ENCODE peak calls at places on chromosomes 11 and 22, in seven cellular contexts. J, X, T, E, L, K and S are unnamed samples.

GRCh38 chr11:57174656-57175055 is 7.1 kb upstream of the LRRC55 start:
- DNase-seq in J (no peak), X (no peak), T (no peak), E (no peak), L (no peak), K (no peak), S (no peak)

GRCh38 chr11:120594746-120595145 is 83.2 kb downstream of the GRIK4 start:
- DNase-seq in J (no peak), X (peak), T (no peak), E (no peak), L (no peak), K (no peak), S (no peak)

GRCh38 chr22:45968003-45968650 is 8.8 kb downstream of the WNT7B start:
- DNase-seq in J (no peak), X (no peak), T (no peak), E (no peak), L (no peak), K (no peak), S (no peak)

GRCh38 chr11:57001674-57002401 is 13.1 kb downstream of the OR5AK2 start:
- DNase-seq in J (no peak), X (no peak), T (no peak), E (peak), L (no peak), K (no peak), S (no peak)

GRCh38 chr22:30858976-30859713 is 109.4 kb downstream of the MORC2 start:
- DNase-seq in J (no peak), X (peak), T (no peak), E (no peak), L (no peak), K (no peak), S (peak)

GRCh38 chr11:2911088-2912037 is 17.9 kb downstream of the PHLDA2 start:
- DNase-seq in J (no peak), X (no peak), T (no peak), E (no peak), L (no peak), K (no peak), S (no peak)

GRCh38 chr11:86696004-86696403 is 23.6 kb upstream of the ME3 start:
- DNase-seq in J (no peak), X (no peak), T (no peak), E (no peak), L (peak), K (no peak), S (no peak)

GRCh38 chr11:112173152-112173551 is 2.2 kb upstream of the BCO2 start:
- DNase-seq in J (no peak), X (no peak), T (no peak), E (no peak), L (no peak), K (no peak), S (no peak)

GRCh38 chr11:36014499-36014898 is 70.6 kb downstream of the LDLRAD3 start:
- DNase-seq in J (no peak), X (no peak), T (no peak), E (no peak), L (no peak), K (no peak), S (no peak)

GRCh38 chr11:108324587-108324986 is 101.7 kb downstream of the ATM start:
- DNase-seq in J (no peak), X (no peak), T (no peak), E (no peak), L (no peak), K (no peak), S (no peak)

GRCh38 chr11:67638535-67639437 is 777 bp downstream of the TBX10 start:
- DNase-seq in J (no peak), X (no peak), T (peak), E (no peak), L (no peak), K (no peak), S (no peak)

GRCh38 chr11:13119361-13119760 is 110.2 kb downstream of the RASSF10 start:
- DNase-seq in J (no peak), X (no peak), T (no peak), E (no peak), L (no peak), K (no peak), S (no peak)

GRCh38 chr11:70577258-70577603 is 178.9 kb downstream of the CTTN start:
- DNase-seq in J (no peak), X (peak), T (peak), E (no peak), L (no peak), K (no peak), S (no peak)

GRCh38 chr11:12810497-12810896 is 136.3 kb downstream of the TEAD1 start:
- DNase-seq in J (no peak), X (no peak), T (no peak), E (no peak), L (no peak), K (no peak), S (no peak)

GRCh38 chr11:60871378-60872061 is 4.2 kb downstream of the ZP1 start:
- DNase-seq in J (no peak), X (peak), T (peak), E (no peak), L (no peak), K (no peak), S (peak)

GRCh38 chr11:18012314-18012905 is 437 bp downstream of the SERGEF start:
- DNase-seq in J (peak), X (no peak), T (peak), E (peak), L (peak), K (peak), S (peak)

GRCh38 chr11:18011633-18012313 is 1.1 kb downstream of the SERGEF start:
- DNase-seq in J (no peak), X (peak), T (no peak), E (no peak), L (peak), K (peak), S (no peak)

GRCh38 chr11:18013790-18014507 is 1.1 kb upstream of the SERGEF start:
- DNase-seq in J (peak), X (no peak), T (no peak), E (peak), L (no peak), K (no peak), S (no peak)

GRCh38 chr11:18014876-18015275 is 2.0 kb upstream of the SERGEF start:
- DNase-seq in J (no peak), X (no peak), T (no peak), E (no peak), L (no peak), K (no peak), S (no peak)

GRCh38 chr11:18012906-18013781 is at the start of gene SERGEF:
- DNase-seq in J (peak), X (peak), T (peak), E (peak), L (peak), K (peak), S (peak)
- TF ChIP-seq POLR2AphosphoS5 in J (peak), X (peak), T (peak), E (peak), L (peak), K (peak), S (peak)

DNA sequence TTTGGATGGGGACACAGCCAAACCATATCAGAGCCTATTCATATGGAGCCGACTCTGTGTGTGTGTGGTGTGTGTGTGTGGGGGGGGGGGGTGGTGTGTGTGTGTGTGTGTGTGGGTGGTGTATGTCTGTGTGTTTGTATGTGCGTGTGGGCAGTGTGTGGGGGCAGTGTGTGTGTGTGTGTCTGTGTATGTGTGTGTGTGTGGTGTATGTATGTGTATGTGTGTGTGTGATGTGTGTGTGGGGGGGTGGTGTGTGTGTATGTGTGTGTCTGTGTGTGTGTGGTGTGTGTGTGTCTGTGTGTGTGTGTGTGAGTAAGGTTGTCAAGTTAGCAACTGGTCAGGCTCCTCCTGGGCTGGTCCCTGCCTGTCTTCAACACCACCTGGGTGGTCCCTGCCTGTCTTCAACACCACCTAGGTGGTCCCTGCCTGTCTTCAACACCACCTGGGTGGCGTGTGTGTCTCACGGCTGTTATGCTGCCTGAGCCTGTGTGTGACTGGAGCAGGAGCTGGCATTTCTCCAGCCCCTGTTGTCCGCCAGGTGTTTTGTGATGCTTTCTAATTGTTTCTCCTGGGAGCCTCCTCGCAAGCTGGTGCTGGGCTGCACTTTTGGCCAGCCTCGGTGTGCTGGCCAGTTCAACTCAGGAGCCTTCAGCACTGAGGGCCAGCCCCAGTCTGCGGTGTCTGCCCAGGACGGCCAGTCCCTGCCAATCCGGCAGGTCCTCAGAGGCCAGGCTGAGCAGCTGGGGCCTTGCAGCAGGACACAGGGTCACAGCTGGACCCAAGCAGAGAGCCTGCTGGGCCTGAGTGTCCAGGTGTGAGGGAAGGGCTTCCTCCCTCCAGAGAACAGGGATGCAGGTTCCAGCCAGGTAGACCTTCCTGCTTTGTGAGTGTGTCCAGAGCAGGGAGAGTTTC is 21.5 kb upstream of the PVALB start:
- DNase-seq in J (no peak), X (no peak), T (no peak), E (no peak), L (no peak), K (no peak), S (no peak)
- H3K4me3 ChIP-seq in J (no peak), X (no peak), T (no peak), E (no peak), L (no peak), K (no peak), S (no peak)

GRCh38 chr22:26635117-26635516 is 13.4 kb downstream of the CRYBA4 start:
- DNase-seq in J (no peak), X (no peak), T (no peak), E (no peak), L (no peak), K (no peak), S (no peak)
- TF ChIP-seq POLR2AphosphoS5 in J (no peak), X (no peak), T (no peak), E (no peak), L (no peak), K (no peak), S (no peak)

DNA sequence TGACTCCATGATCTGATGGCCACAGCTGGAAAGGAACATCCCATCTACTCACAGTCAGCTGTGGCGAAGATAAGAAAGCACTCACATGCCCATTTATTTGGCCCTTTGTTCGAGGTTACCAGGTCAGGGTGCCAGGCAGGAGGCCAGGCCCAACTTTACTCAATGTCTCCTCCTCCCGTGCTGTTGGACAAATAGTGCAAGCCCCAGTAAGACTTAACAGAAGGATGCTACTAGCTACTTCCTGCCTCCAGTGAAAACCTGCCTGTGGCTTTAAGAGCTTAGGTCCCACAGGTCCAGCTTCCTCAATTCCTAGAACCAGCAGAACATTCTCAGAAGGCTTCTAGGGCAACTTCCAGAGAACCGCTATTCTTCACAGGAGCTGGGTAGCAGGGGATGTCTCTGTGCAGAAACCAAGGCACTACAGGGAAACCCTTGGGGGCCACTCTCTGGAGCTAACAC is 12.9 kb upstream of the CRY2 start:
- DNase-seq in J (no peak), X (no peak), T (no peak), E (no peak), L (no peak), K (no peak), S (peak)
- H3K4me3 ChIP-seq in J (no peak), X (no peak), T (no peak), E (no peak), L (no peak), K (no peak), S (no peak)

GRCh38 chr11:122815900-122816299 is 22.4 kb upstream of the CRTAM start:
- DNase-seq in J (peak), X (no peak), T (no peak), E (no peak), L (no peak), K (no peak), S (no peak)
- TF ChIP-seq POLR2AphosphoS5 in J (no peak), X (no peak), T (no peak), E (no peak), L (no peak), K (no peak), S (no peak)

GRCh38 chr22:37427128-37427710 is at the start of gene ELFN2:
- DNase-seq in J (no peak), X (no peak), T (no peak), E (peak), L (no peak), K (no peak), S (peak)
- H3K4me3 ChIP-seq in J (peak), X (peak), T (no peak), E (peak), L (peak), K (peak), S (peak)

GRCh38 chr11:33377852-33378385 is 120.7 kb downstream of the HIPK3 start:
- DNase-seq in J (no peak), X (no peak), T (no peak), E (no peak), L (no peak), K (no peak), S (no peak)

GRCh38 chr11:33376331-33377099 is 119.3 kb downstream of the HIPK3 start:
- DNase-seq in J (no peak), X (no peak), T (no peak), E (peak), L (no peak), K (no peak), S (no peak)

GRCh38 chr11:33377100-33377851 is 120.1 kb downstream of the HIPK3 start:
- DNase-seq in J (no peak), X (no peak), T (no peak), E (no peak), L (no peak), K (no peak), S (no peak)

GRCh38 chr11:33375236-33375635 is 118.1 kb downstream of the HIPK3 start:
- DNase-seq in J (no peak), X (no peak), T (no peak), E (peak), L (no peak), K (no peak), S (no peak)

DNA sequence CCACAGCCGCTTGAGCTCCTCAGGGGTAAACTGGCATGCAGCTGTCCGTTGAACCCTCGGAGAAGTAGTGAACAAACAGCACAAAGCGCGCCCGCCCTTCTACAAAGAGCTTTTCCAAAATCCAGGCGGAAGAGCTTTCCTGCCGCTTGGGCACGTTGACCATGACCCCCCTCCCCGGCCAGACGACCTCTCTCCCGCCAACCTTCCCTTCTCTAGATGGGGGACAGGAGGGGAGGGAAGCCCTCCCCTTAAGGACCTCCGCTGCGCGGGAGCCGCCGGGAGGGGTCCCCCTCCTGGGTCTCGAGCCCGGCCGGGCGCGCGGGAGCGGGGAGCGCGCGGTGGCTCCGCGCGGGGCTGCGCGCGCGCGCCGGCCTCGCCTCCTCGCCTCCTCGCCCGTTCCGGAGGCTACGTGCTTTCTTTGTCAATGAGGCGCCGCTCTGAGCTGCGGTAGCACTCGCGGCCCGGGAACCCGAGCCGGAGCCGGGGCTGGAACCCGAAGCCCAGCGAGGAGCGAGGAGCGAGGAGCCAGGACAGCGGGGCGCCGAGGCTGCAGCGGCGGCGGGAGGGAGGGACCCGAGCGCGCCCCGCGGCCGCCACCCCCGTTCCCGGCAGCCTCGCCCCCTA is 118.6 kb downstream of the HIPK3 start:
- DNase-seq in J (no peak), X (no peak), T (no peak), E (peak), L (no peak), K (no peak), S (no peak)
- TF ChIP-seq POLR2AphosphoS5 in J (no peak), X (no peak), T (no peak), E (no peak), L (no peak), K (no peak), S (no peak)

GRCh38 chr11:69122337-69122641 is 33.4 kb upstream of the SMIM38 start:
- DNase-seq in J (no peak), X (peak), T (no peak), E (peak), L (no peak), K (no peak), S (no peak)

GRCh38 chr11:69123593-69124545 is 31.9 kb upstream of the SMIM38 start:
- DNase-seq in J (no peak), X (peak), T (no peak), E (peak), L (no peak), K (no peak), S (no peak)

GRCh38 chr11:69121021-69121420 is 34.7 kb upstream of the SMIM38 start:
- DNase-seq in J (no peak), X (peak), T (no peak), E (no peak), L (no peak), K (no peak), S (no peak)

GRCh38 chr11:69121621-69122336 is 34.0 kb upstream of the SMIM38 start:
- DNase-seq in J (no peak), X (peak), T (no peak), E (no peak), L (no peak), K (no peak), S (no peak)

GRCh38 chr11:69122642-69123431 is 32.9 kb upstream of the SMIM38 start:
- DNase-seq in J (peak), X (peak), T (no peak), E (peak), L (peak), K (peak), S (peak)
- H3K4me3 ChIP-seq in J (no peak), X (no peak), T (no peak), E (peak), L (peak), K (no peak), S (no peak)

GRCh38 chr11:92834296-92835020 is 135.0 kb upstream of the MTNR1B start:
- DNase-seq in J (no peak), X (no peak), T (no peak), E (no peak), L (no peak), K (no peak), S (no peak)

GRCh38 chr11:92838655-92839334 is 130.7 kb upstream of the MTNR1B start:
- DNase-seq in J (no peak), X (no peak), T (no peak), E (peak), L (no peak), K (no peak), S (no peak)

GRCh38 chr11:92841719-92842118 is 127.7 kb upstream of the MTNR1B start:
- DNase-seq in J (no peak), X (no peak), T (no peak), E (no peak), L (no peak), K (no peak), S (no peak)

GRCh38 chr11:92839450-92839849 is 130.0 kb upstream of the MTNR1B start:
- DNase-seq in J (no peak), X (no peak), T (no peak), E (no peak), L (no peak), K (no peak), S (no peak)

DNA sequence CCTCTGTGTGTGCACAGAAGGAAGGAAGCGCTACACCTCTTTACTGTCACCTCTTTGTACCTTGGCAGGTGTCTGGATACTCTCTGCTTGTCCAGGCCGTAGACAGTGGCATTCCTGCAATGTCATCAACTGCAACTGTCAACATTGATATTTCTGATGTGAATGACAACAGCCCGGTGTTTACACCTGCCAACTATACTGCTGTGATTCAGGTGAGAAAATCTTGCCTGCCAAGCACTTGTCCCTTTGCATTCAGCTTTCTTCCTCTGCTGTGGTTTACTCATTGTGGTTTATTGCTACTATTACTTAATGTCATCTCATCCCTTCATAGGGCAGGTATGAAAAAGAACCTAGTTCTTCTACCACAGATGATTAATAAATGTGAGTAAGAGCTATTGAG is 131.9 kb upstream of the MTNR1B start:
- DNase-seq in J (no peak), X (no peak), T (no peak), E (no peak), L (no peak), K (no peak), S (no peak)
- TF ChIP-seq POLR2AphosphoS5 in J (no peak), X (no peak), T (no peak), E (no peak), L (no peak), K (peak), S (no peak)